ENCODE peak calls at places on chromosome 6, in ten cellular contexts. Z is uterus; D is IMR-90; C is dorsolateral prefrontal cortex; N is mesendoderm; U is MM.1S; Y is lung; H is A549; K is CD4-positive, alpha-beta T cell; R is spleen. G is an unnamed sample.

GRCh38 chr6:24721461-24722215 is 2.7 kb upstream of the C6orf62 start:
- DNase-seq in H (no peak), C (peak), D (peak), U (no peak), K (no peak), N (no peak), R (no peak), Z (no peak), Y (no peak), G (peak)

GRCh38 chr6:105318660-105319059 is 84.2 kb downstream of the PREP start:
- DNase-seq in N (no peak), C (no peak), K (no peak), H (no peak), D (peak), R (no peak), Z (no peak), Y (no peak), U (no peak), G (no peak)

GRCh38 chr6:152142116-152142515 is 334.6 kb downstream of the ESR1 start:
- DNase-seq in H (no peak), K (no peak), C (no peak), Z (no peak), Y (no peak), D (no peak), R (no peak), U (no peak), N (no peak), G (no peak)

GRCh38 chr6:84763397-84764331 is 734 bp downstream of the TBX18 start:
- DNase-seq in R (no peak), C (no peak), Z (no peak), K (no peak), U (no peak), Y (no peak), H (peak), N (peak), D (peak), G (no peak)

GRCh38 chr6:134574491-134574890 is 256.6 kb upstream of the SGK1 start:
- DNase-seq in R (no peak), U (no peak), C (no peak), Y (no peak), D (no peak), K (no peak), N (no peak), Z (no peak), H (no peak), G (no peak)

GRCh38 chr6:11007715-11008608 is 36.1 kb downstream of the ELOVL2 start:
- DNase-seq in R (no peak), K (no peak), N (peak), Y (no peak), U (no peak), Z (no peak), D (peak), H (peak), C (no peak), G (no peak)

GRCh38 chr6:168165373-168165772 is 86.4 kb upstream of the FRMD1 start:
- DNase-seq in Z (peak), U (no peak), K (no peak), Y (peak), R (no peak), N (no peak), C (no peak), H (no peak), D (no peak), G (no peak)

GRCh38 chr6:170291271-170292110 is 613 bp upstream of the DLL1 start:
- DNase-seq in Y (no peak), Z (peak), R (peak), N (peak), K (no peak), D (no peak), H (no peak), U (no peak), C (peak), G (peak)

GRCh38 chr6:46730918-46731461 is 4.2 kb downstream of the PLA2G7 start:
- DNase-seq in R (no peak), H (no peak), Z (no peak), N (no peak), Y (no peak), C (no peak), D (no peak), U (no peak), K (no peak), G (no peak)

GRCh38 chr6:109336221-109336955 is 45.9 kb downstream of the CD164 start:
- DNase-seq in N (peak), U (no peak), K (no peak), Y (peak), C (no peak), Z (no peak), R (no peak), H (peak), D (peak), G (no peak)

GRCh38 chr6:38739532-38739931 is 24.4 kb downstream of the DNAH8 start:
- DNase-seq in Y (no peak), U (no peak), K (no peak), C (no peak), R (no peak), H (no peak), Z (no peak), N (no peak), D (no peak), G (no peak)

GRCh38 chr6:99559056-99559455 is 9.4 kb downstream of the CCNC start:
- DNase-seq in D (no peak), K (no peak), U (no peak), R (no peak), Z (no peak), C (no peak), N (no peak), Y (no peak), H (no peak), G (no peak)

GRCh38 chr6:51526922-51527321 is 560.5 kb downstream of the PKHD1 start:
- DNase-seq in H (no peak), Z (no peak), N (no peak), K (no peak), C (no peak), U (no peak), R (no peak), Y (no peak), D (no peak), G (no peak)

GRCh38 chr6:108764580-108764950 is 83.7 kb upstream of the ARMC2 start:
- DNase-seq in D (no peak), N (no peak), Z (no peak), K (no peak), C (no peak), U (no peak), R (no peak), H (no peak), Y (no peak), G (no peak)

GRCh38 chr6:46072866-46073265 is 56.9 kb upstream of the ENPP4 start:
- DNase-seq in Z (no peak), U (no peak), N (no peak), R (no peak), D (no peak), K (no peak), Y (no peak), H (no peak), C (no peak), G (no peak)

GRCh38 chr6:53547166-53547814 is 2.4 kb upstream of the GCLC start:
- DNase-seq in R (peak), U (peak), N (no peak), D (no peak), H (no peak), K (no peak), Z (no peak), Y (no peak), C (no peak), G (no peak)

GRCh38 chr6:140316966-140317365 is 942.5 kb upstream of the CITED2 start:
- DNase-seq in U (no peak), C (no peak), R (no peak), N (no peak), D (no peak), H (no peak), Y (no peak), K (no peak), Z (no peak), G (no peak)
- H3K27ac ChIP-seq in U (no peak), C (no peak), R (no peak), N (no peak), D (no peak), H (no peak), Y (no peak), K (no peak), Z (no peak), G (no peak)

GRCh38 chr6:112881828-112882227 is 534.7 kb downstream of the RFPL4B start:
- DNase-seq in C (no peak), Z (no peak), U (no peak), N (no peak), Y (no peak), D (peak), K (no peak), R (no peak), H (no peak), G (no peak)

GRCh38 chr6:112882381-112882780 is 535.3 kb downstream of the RFPL4B start:
- DNase-seq in N (no peak), D (no peak), K (no peak), H (no peak), R (no peak), Z (no peak), U (no peak), Y (no peak), C (no peak), G (no peak)

GRCh38 chr6:112879920-112880413 is 532.8 kb downstream of the RFPL4B start:
- DNase-seq in R (peak), N (peak), K (no peak), Y (peak), H (peak), D (no peak), U (no peak), C (no peak), Z (no peak), G (peak)

GRCh38 chr6:112883095-112883494 is 536.0 kb downstream of the RFPL4B start:
- DNase-seq in R (no peak), D (peak), Y (no peak), Z (no peak), N (no peak), U (no peak), K (no peak), H (no peak), C (no peak), G (no peak)

DNA sequence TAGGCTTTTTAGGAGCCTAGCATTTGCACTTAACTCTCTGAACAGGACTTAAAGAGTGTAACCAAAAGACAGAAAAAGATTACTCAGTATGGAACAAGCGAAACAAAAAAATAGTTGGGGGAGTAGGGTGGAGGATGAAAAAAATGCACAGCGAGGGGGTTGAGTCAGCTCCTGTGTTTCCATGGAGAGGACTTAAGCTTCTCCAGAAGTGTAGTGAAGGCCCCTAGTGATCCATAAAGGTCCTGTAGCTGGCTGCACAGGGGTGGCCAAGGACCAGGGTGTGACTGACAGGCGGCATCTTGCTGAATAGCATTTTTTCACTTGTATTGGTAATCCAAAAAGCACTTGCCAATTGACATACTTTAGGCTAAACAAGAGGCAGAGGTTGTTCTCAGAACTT is 533.9 kb downstream of the RFPL4B start:
- DNase-seq in K (no peak), H (no peak), D (peak), U (no peak), Y (no peak), Z (no peak), C (no peak), R (no peak), N (no peak), G (no peak)
- H3K27ac ChIP-seq in K (no peak), H (no peak), D (no peak), U (no peak), Y (no peak), Z (no peak), C (no peak), R (no peak), N (no peak), G (no peak)

GRCh38 chr6:26379236-26380139 is 3.4 kb upstream of the BTN2A2 start:
- DNase-seq in C (no peak), K (no peak), N (peak), R (no peak), Z (no peak), U (no peak), Y (no peak), H (no peak), D (no peak), G (no peak)

GRCh38 chr6:26380256-26380655 is 2.7 kb upstream of the BTN2A2 start:
- DNase-seq in D (no peak), H (no peak), Y (no peak), C (no peak), U (no peak), Z (no peak), K (no peak), R (no peak), N (no peak), G (no peak)

GRCh38 chr6:26372308-26373144 is 7.5 kb downstream of the BTN3A2 start:
- DNase-seq in U (no peak), Y (no peak), D (no peak), R (no peak), H (no peak), K (no peak), N (no peak), C (no peak), Z (no peak), G (no peak)

GRCh38 chr6:26375270-26375669 is 7.6 kb upstream of the BTN2A2 start:
- DNase-seq in R (no peak), K (no peak), Z (no peak), H (no peak), D (no peak), U (no peak), C (no peak), N (peak), Y (no peak), G (no peak)
- H3K27ac ChIP-seq in R (peak), K (peak), Z (no peak), H (no peak), D (no peak), U (no peak), C (no peak), N (no peak), Y (no peak), G (no peak)

DNA sequence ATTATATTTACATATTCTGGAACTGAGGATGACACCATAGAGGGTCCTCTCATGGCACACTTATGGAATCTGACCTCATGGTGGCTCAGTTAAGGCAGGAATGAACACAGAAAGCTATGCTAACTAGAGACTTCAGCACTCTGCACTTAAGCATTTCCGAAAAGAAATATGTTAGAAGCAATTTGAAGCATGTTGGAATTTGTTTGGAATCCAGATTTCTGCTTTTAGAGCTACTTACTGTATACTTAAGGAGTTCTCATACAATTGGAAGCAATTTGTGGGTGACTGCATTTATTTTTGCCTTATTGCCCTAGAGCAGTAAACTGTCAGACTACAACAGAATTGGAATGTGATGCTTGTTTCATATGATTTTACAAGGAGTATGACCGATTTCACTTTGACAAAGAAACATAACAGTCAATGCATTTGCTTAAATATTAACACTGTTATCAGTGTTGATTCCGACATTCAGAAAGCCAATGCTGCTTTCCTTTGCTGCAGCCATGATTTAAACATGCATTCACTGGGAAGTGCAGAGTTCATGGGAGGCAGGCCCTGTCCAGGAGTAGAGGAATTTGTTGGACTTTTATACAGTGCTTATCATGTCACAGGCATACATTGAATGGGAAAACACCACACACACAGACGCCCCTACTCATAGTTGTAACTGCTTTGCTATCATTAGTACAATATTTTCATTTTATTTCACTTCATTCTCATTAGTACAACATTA is 244.4 kb downstream of the SAMD5 start:
- DNase-seq in H (no peak), K (no peak), C (no peak), U (no peak), Z (no peak), D (peak), Y (no peak), R (no peak), N (no peak), G (no peak)
- H3K27ac ChIP-seq in H (no peak), K (no peak), C (no peak), U (no peak), Z (no peak), D (peak), Y (no peak), R (no peak), N (no peak), G (no peak)